ENCODE peak calls at places on chromosomes 12 and 14, in six cellular contexts. One of them, this sample, is unnamed.

GRCh38 chr12:104742551-104742961 is 215.5 kb downstream of the SLC41A2 start:
- DNase-seq in HCEC 1CT: no peak
- DNase-seq in NCI-H460: no peak
- DNase-seq in MCF 10A: no peak
- DNase-seq in astrocyte of the hippocampus: peak
- DNase-seq in SW480: no peak
- DNase-seq in this sample: no peak

GRCh38 chr14:104724407-104724980 is 465 bp downstream of the ADSS1 start:
- DNase-seq in SW480: peak
- DNase-seq in astrocyte of the hippocampus: no peak
- DNase-seq in NCI-H460: no peak
- DNase-seq in MCF 10A: no peak
- DNase-seq in HCEC 1CT: no peak
- DNase-seq in this sample: peak

GRCh38 chr14:73264896-73265720 is 27.8 kb downstream of the PAPLN start:
- DNase-seq in NCI-H460: no peak
- DNase-seq in HCEC 1CT: no peak
- DNase-seq in SW480: no peak
- DNase-seq in astrocyte of the hippocampus: no peak
- DNase-seq in MCF 10A: no peak
- DNase-seq in this sample: no peak

GRCh38 chr14:44960646-44961045 is 1.1 kb downstream of the KLHL28 start:
- DNase-seq in SW480: no peak
- DNase-seq in NCI-H460: no peak
- DNase-seq in MCF 10A: no peak
- DNase-seq in astrocyte of the hippocampus: no peak
- DNase-seq in HCEC 1CT: peak
- DNase-seq in this sample: no peak

GRCh38 chr12:12835378-12836145 is 22.4 kb downstream of the DDX47 start:
- DNase-seq in HCEC 1CT: no peak
- DNase-seq in astrocyte of the hippocampus: peak
- DNase-seq in MCF 10A: peak
- DNase-seq in SW480: peak
- DNase-seq in NCI-H460: no peak
- DNase-seq in this sample: peak

GRCh38 chr12:89507015-89507824 is 17.4 kb downstream of the GALNT4 start:
- DNase-seq in astrocyte of the hippocampus: no peak
- DNase-seq in HCEC 1CT: no peak
- DNase-seq in NCI-H460: no peak
- DNase-seq in MCF 10A: no peak
- DNase-seq in SW480: no peak
- DNase-seq in this sample: no peak

GRCh38 chr12:53870122-53870521 is 68.5 kb upstream of the HOXC13 start:
- DNase-seq in HCEC 1CT: no peak
- DNase-seq in astrocyte of the hippocampus: no peak
- DNase-seq in NCI-H460: no peak
- DNase-seq in MCF 10A: no peak
- DNase-seq in SW480: no peak
- DNase-seq in this sample: no peak

GRCh38 chr12:127560041-127560478 is 706.9 kb upstream of the TMEM132C start:
- DNase-seq in NCI-H460: no peak
- DNase-seq in HCEC 1CT: no peak
- DNase-seq in MCF 10A: no peak
- DNase-seq in SW480: no peak
- DNase-seq in astrocyte of the hippocampus: no peak
- DNase-seq in this sample: no peak

GRCh38 chr12:54658306-54659264 is 10.4 kb upstream of the DCD start:
- DNase-seq in SW480: peak
- DNase-seq in astrocyte of the hippocampus: peak
- DNase-seq in NCI-H460: peak
- DNase-seq in HCEC 1CT: peak
- DNase-seq in MCF 10A: peak
- DNase-seq in this sample: peak

GRCh38 chr12:123242083-123242904 is 9.1 kb downstream of the MTRFR start:
- DNase-seq in SW480: no peak
- DNase-seq in HCEC 1CT: no peak
- DNase-seq in MCF 10A: no peak
- DNase-seq in NCI-H460: no peak
- DNase-seq in astrocyte of the hippocampus: no peak
- DNase-seq in this sample: no peak

GRCh38 chr12:109925185-109925835 is 25.2 kb downstream of the TCHP start:
- DNase-seq in HCEC 1CT: no peak
- DNase-seq in MCF 10A: no peak
- DNase-seq in SW480: no peak
- DNase-seq in astrocyte of the hippocampus: no peak
- DNase-seq in NCI-H460: no peak
- DNase-seq in this sample: no peak

GRCh38 chr12:60266381-60266852 is 670.6 kb downstream of the SLC16A7 start:
- DNase-seq in NCI-H460: peak
- DNase-seq in SW480: peak
- DNase-seq in astrocyte of the hippocampus: peak
- DNase-seq in HCEC 1CT: peak
- DNase-seq in MCF 10A: peak
- DNase-seq in this sample: peak

GRCh38 chr14:68079941-68080697 is 260.5 kb downstream of the RAD51B start:
- DNase-seq in astrocyte of the hippocampus: no peak
- DNase-seq in MCF 10A: no peak
- DNase-seq in SW480: no peak
- DNase-seq in NCI-H460: no peak
- DNase-seq in HCEC 1CT: no peak
- DNase-seq in this sample: no peak

GRCh38 chr12:56298828-56299227 is 1.3 kb downstream of the CS start:
- DNase-seq in NCI-H460: no peak
- DNase-seq in SW480: no peak
- DNase-seq in astrocyte of the hippocampus: no peak
- DNase-seq in MCF 10A: no peak
- DNase-seq in HCEC 1CT: no peak
- DNase-seq in this sample: no peak

GRCh38 chr12:57429473-57430116 is 1.2 kb downstream of the R3HDM2 start:
- DNase-seq in SW480: peak
- DNase-seq in HCEC 1CT: peak
- DNase-seq in NCI-H460: peak
- DNase-seq in astrocyte of the hippocampus: no peak
- DNase-seq in MCF 10A: no peak
- DNase-seq in this sample: peak

GRCh38 chr12:131119936-131120335 is 166.2 kb downstream of the ADGRD1 start:
- DNase-seq in astrocyte of the hippocampus: no peak
- DNase-seq in SW480: no peak
- DNase-seq in NCI-H460: no peak
- DNase-seq in MCF 10A: no peak
- DNase-seq in HCEC 1CT: no peak
- DNase-seq in this sample: no peak

GRCh38 chr12:15650399-15651128 is 138.6 kb downstream of the EPS8 start:
- DNase-seq in SW480: no peak
- DNase-seq in MCF 10A: no peak
- DNase-seq in HCEC 1CT: no peak
- DNase-seq in NCI-H460: no peak
- DNase-seq in astrocyte of the hippocampus: no peak
- DNase-seq in this sample: no peak

GRCh38 chr12:6241495-6241894 is 41.3 kb downstream of the CD9 start:
- DNase-seq in MCF 10A: peak
- DNase-seq in SW480: no peak
- DNase-seq in astrocyte of the hippocampus: peak
- DNase-seq in HCEC 1CT: no peak
- DNase-seq in NCI-H460: no peak
- DNase-seq in this sample: peak

GRCh38 chr14:97215263-97215969 is 418.2 kb downstream of the VRK1 start:
- DNase-seq in NCI-H460: no peak
- DNase-seq in astrocyte of the hippocampus: no peak
- DNase-seq in MCF 10A: no peak
- DNase-seq in SW480: no peak
- DNase-seq in HCEC 1CT: no peak
- DNase-seq in this sample: no peak

GRCh38 chr12:118544569-118544968 is 168.2 kb downstream of the SUDS3 start:
- DNase-seq in NCI-H460: peak
- DNase-seq in astrocyte of the hippocampus: no peak
- DNase-seq in SW480: peak
- DNase-seq in HCEC 1CT: peak
- DNase-seq in MCF 10A: peak
- DNase-seq in this sample: peak

GRCh38 chr12:11771895-11772502 is 122.5 kb downstream of the ETV6 start:
- DNase-seq in MCF 10A: peak
- DNase-seq in astrocyte of the hippocampus: peak
- DNase-seq in SW480: no peak
- DNase-seq in HCEC 1CT: no peak
- DNase-seq in NCI-H460: no peak
- DNase-seq in this sample: peak

GRCh38 chr12:101713930-101714329 is 16.5 kb downstream of the CHPT1 start:
- DNase-seq in SW480: no peak
- DNase-seq in HCEC 1CT: no peak
- DNase-seq in MCF 10A: no peak
- DNase-seq in astrocyte of the hippocampus: no peak
- DNase-seq in NCI-H460: no peak
- DNase-seq in this sample: no peak

This sample was measured in kidney tubule cell.